ENCODE peak calls at places on chromosomes 4 and X, in nine cellular contexts. S is activated naive CD8-positive, alpha-beta T cell treated with anti-CD3 and anti-CD28 coated beads, Interleukin-2, amount 50 U/mL, for 16 hours; J is EL; C is AG08395; Y is tibial nerve; H is AG10803; W is A549; V is CD4-positive, CD25-positive, alpha-beta regulatory T cell; P is GM13976. F is an unnamed sample.

GRCh38 chr4:152380185-152380584 is 155.7 kb downstream of the FBXW7 start:
- DNase-seq in S (no peak), J (no peak), C (no peak), Y (no peak), H (no peak), W (no peak), V (no peak), P (no peak), F (no peak)

GRCh38 chr4:127479031-127479622 is 153.6 kb upstream of the INTU start:
- DNase-seq in S (no peak), J (peak), C (peak), Y (no peak), H (peak), W (peak), V (no peak), P (no peak), F (no peak)

GRCh38 chrX:47634871-47635575 is 5.3 kb upstream of the CFP start:
- DNase-seq in S (no peak), J (no peak), C (no peak), Y (no peak), H (no peak), W (no peak), V (no peak), P (no peak), F (no peak)

GRCh38 chr4:139889194-139889762 is 223.7 kb downstream of the MGST2 start:
- DNase-seq in S (no peak), J (no peak), C (no peak), Y (no peak), H (no peak), W (no peak), V (no peak), P (no peak), F (no peak)

GRCh38 chrX:121146059-121146628 is 98.7 kb downstream of the GLUD2 start:
- DNase-seq in S (no peak), J (peak), C (no peak), Y (no peak), H (no peak), W (no peak), V (no peak), P (no peak), F (no peak)

GRCh38 chr4:156977435-156978160 is 6.0 kb upstream of the PDGFC start:
- DNase-seq in S (no peak), J (peak), C (peak), Y (no peak), H (peak), W (no peak), V (no peak), P (no peak), F (no peak)

GRCh38 chr4:8112036-8112576 is 46.5 kb downstream of the ABLIM2 start:
- DNase-seq in S (no peak), J (no peak), C (no peak), Y (no peak), H (no peak), W (no peak), V (no peak), P (no peak), F (no peak)

GRCh38 chrX:25726539-25726938 is 411.6 kb upstream of the MAGEB18 start:
- DNase-seq in S (no peak), J (no peak), C (no peak), Y (no peak), H (no peak), W (no peak), V (no peak), P (no peak), F (no peak)

GRCh38 chrX:74423289-74423985 is 2.1 kb downstream of the SLC16A2 start:
- DNase-seq in S (no peak), J (no peak), C (no peak), Y (no peak), H (no peak), W (no peak), V (no peak), P (no peak), F (no peak)

GRCh38 chr4:95729596-95729995 is 110.3 kb upstream of the PDHA2 start:
- DNase-seq in S (no peak), J (no peak), C (no peak), Y (no peak), H (no peak), W (no peak), V (no peak), P (no peak), F (no peak)

GRCh38 chr4:37370052-37370451 is 125.5 kb downstream of the NWD2 start:
- DNase-seq in S (no peak), J (no peak), C (no peak), Y (no peak), H (no peak), W (no peak), V (no peak), P (no peak), F (no peak)

GRCh38 chr4:102778720-102779119 is 18.0 kb upstream of the MANBA start:
- DNase-seq in S (no peak), J (no peak), C (no peak), Y (no peak), H (no peak), W (no peak), V (no peak), P (no peak), F (no peak)

GRCh38 chrX:39969099-39969825 is 128.5 kb downstream of the BCOR start:
- DNase-seq in S (no peak), J (no peak), C (no peak), Y (no peak), H (no peak), W (no peak), V (peak), P (no peak), F (peak)

GRCh38 chrX:13159886-13160285 is 115.5 kb upstream of the FAM9C start:
- DNase-seq in S (no peak), J (no peak), C (no peak), Y (no peak), H (peak), W (no peak), V (no peak), P (no peak), F (no peak)

GRCh38 chrX:103254171-103254824 is 657 bp downstream of the TCEAL8 start:
- DNase-seq in S (no peak), J (peak), C (peak), Y (no peak), H (peak), W (no peak), V (peak), P (peak), F (no peak)

GRCh38 chrX:137401092-137401491 is 164.8 kb upstream of the ZIC3 start:
- DNase-seq in S (no peak), J (no peak), C (no peak), Y (no peak), H (no peak), W (no peak), V (no peak), P (no peak), F (no peak)

GRCh38 chrX:122218666-122219065 is 965.4 kb upstream of the GRIA3 start:
- DNase-seq in S (no peak), J (no peak), C (no peak), Y (no peak), H (no peak), W (no peak), V (no peak), P (no peak), F (no peak)

GRCh38 chr4:32985256-32985655 is 2265.1 kb downstream of the PCDH7 start:
- DNase-seq in S (no peak), J (peak), C (no peak), Y (no peak), H (peak), W (no peak), V (no peak), P (no peak), F (no peak)

GRCh38 chrX:40291553-40291952 is 193.8 kb upstream of the BCOR start:
- DNase-seq in S (no peak), J (no peak), C (no peak), Y (no peak), H (no peak), W (no peak), V (no peak), P (no peak), F (no peak)

GRCh38 chr4:18155062-18156041 is 133.8 kb upstream of the LCORL start:
- DNase-seq in S (no peak), J (no peak), C (no peak), Y (no peak), H (no peak), W (no peak), V (no peak), P (no peak), F (no peak)